ENCODE peak calls at places on chromosomes 11 and 22, in five cellular contexts. I is fibroblast of mammary gland; V is A549; T is CD8-positive, alpha-beta T cell; X is thoracic aorta. W is an unnamed sample.

GRCh38 chr22:39144101-39144815 is 8.2 kb downstream of the CBX7 start:
- DNase-seq in I (peak; percentile 36), V (no peak), T (no peak), X (no peak), W (no peak)

GRCh38 chr11:58927393-58928081 is 11.8 kb upstream of the GLYATL1 start:
- DNase-seq in I (no peak), V (no peak), T (no peak), X (no peak), W (peak; percentile 79)

GRCh38 chr11:62850911-62851806 is 11.8 kb upstream of the WDR74 start:
- DNase-seq in I (peak; percentile 30), V (no peak), T (no peak), X (no peak), W (no peak)

GRCh38 chr11:121630041-121630440 is 177.3 kb upstream of the SORL1-AS1 start:
- DNase-seq in I (peak; percentile 79), V (no peak), T (no peak), X (no peak), W (no peak)

GRCh38 chr11:128956401-128957203 is 13.9 kb upstream of the TP53AIP1 start:
- DNase-seq in I (peak; percentile 78), V (peak; percentile 62), T (no peak), X (no peak), W (peak; percentile 57)

GRCh38 chr11:45664376-45665205 is 831 bp downstream of the CHST1 start:
- DNase-seq in I (no peak), V (no peak), T (no peak), X (no peak), W (no peak)

GRCh38 chr11:125070699-125071254 is 7.7 kb downstream of the SLC37A2 start:
- DNase-seq in I (peak; percentile 83), V (no peak), T (no peak), X (no peak), W (no peak)

GRCh38 chr22:23638611-23639010 is 6.5 kb upstream of the DRICH1 start:
- DNase-seq in I (no peak), V (no peak), T (no peak), X (no peak), W (no peak)

GRCh38 chr11:119172513-119172912 is 4.0 kb downstream of the NLRX1 start:
- DNase-seq in I (no peak), V (no peak), T (no peak), X (no peak), W (no peak)

GRCh38 chr11:86743223-86744118 is 56.9 kb upstream of the PRSS23 start:
- DNase-seq in I (peak; percentile 100), V (peak; percentile 78), T (no peak), X (peak; percentile 72), W (no peak)

GRCh38 chr11:68524213-68524612 is 63.7 kb downstream of the PPP6R3 start:
- DNase-seq in I (no peak), V (no peak), T (no peak), X (no peak), W (no peak)

GRCh38 chr22:23067691-23068090 is 2.6 kb upstream of the GNAZ start:
- DNase-seq in I (no peak), V (no peak), T (no peak), X (no peak), W (peak; percentile 1)

GRCh38 chr11:94924074-94925031 is 49.0 kb downstream of the CWC15 start:
- DNase-seq in I (no peak), V (no peak), T (no peak), X (no peak), W (no peak)

GRCh38 chr22:41638124-41638523 is 17.0 kb downstream of the XRCC6 start:
- DNase-seq in I (no peak), V (no peak), T (no peak), X (no peak), W (no peak)

GRCh38 chr22:44648085-44648820 is 53.8 kb upstream of the PRR5 start:
- DNase-seq in I (no peak), V (no peak), T (no peak), X (no peak), W (no peak)

GRCh38 chr11:83871013-83871412 is 584.8 kb upstream of the CCDC90B start:
- DNase-seq in I (no peak), V (no peak), T (no peak), X (no peak), W (no peak)

GRCh38 chr11:40293655-40294342 is 1165.7 kb downstream of the LRRC4C start:
- DNase-seq in I (peak; percentile 86), V (peak; percentile 68), T (no peak), X (no peak), W (peak; percentile 75)

GRCh38 chr11:95341246-95341645 is 110.2 kb upstream of the SESN3 start:
- DNase-seq in I (peak; percentile 73), V (no peak), T (no peak), X (no peak), W (no peak)

GRCh38 chr11:62400760-62401159 is 18.1 kb upstream of the SCGB1A1 start:
- DNase-seq in I (peak; percentile 88), V (no peak), T (no peak), X (peak; percentile 51), W (no peak)

GRCh38 chr22:36352775-36353507 is 34.8 kb downstream of the MYH9 start:
- DNase-seq in I (peak; percentile 91), V (no peak), T (no peak), X (peak; percentile 55), W (no peak)

GRCh38 chr11:27373392-27373791 is 10.4 kb upstream of the CCDC34 start:
- DNase-seq in I (no peak), V (no peak), T (no peak), X (no peak), W (no peak)

GRCh38 chr11:12981879-12982531 is 27.1 kb upstream of the RASSF10 start:
- DNase-seq in I (peak; percentile 18), V (no peak), T (no peak), X (no peak), W (no peak)

GRCh38 chr11:119509277-119509841 is 86.4 kb upstream of the THY1 start:
- DNase-seq in I (peak; percentile 82), V (no peak), T (no peak), X (no peak), W (no peak)

GRCh38 chr11:60315866-60316265 is 11.2 kb upstream of the MS4A6E start:
- DNase-seq in I (no peak), V (no peak), T (no peak), X (no peak), W (no peak)

GRCh38 chr11:1919428-1920127 is at the start of gene TNNT3:
- DNase-seq in I (no peak), V (no peak), T (no peak), X (no peak), W (no peak)

GRCh38 chr11:1916986-1917522 is 2.4 kb upstream of the TNNT3 start:
- DNase-seq in I (no peak), V (no peak), T (no peak), X (no peak), W (no peak)

GRCh38 chr11:1918436-1919315 is 827 bp upstream of the TNNT3 start:
- DNase-seq in I (no peak), V (no peak), T (no peak), X (no peak), W (no peak)

GRCh38 chr11:1916132-1916985 is 3.1 kb upstream of the TNNT3 start:
- DNase-seq in I (no peak), V (no peak), T (no peak), X (no peak), W (no peak)

DNA sequence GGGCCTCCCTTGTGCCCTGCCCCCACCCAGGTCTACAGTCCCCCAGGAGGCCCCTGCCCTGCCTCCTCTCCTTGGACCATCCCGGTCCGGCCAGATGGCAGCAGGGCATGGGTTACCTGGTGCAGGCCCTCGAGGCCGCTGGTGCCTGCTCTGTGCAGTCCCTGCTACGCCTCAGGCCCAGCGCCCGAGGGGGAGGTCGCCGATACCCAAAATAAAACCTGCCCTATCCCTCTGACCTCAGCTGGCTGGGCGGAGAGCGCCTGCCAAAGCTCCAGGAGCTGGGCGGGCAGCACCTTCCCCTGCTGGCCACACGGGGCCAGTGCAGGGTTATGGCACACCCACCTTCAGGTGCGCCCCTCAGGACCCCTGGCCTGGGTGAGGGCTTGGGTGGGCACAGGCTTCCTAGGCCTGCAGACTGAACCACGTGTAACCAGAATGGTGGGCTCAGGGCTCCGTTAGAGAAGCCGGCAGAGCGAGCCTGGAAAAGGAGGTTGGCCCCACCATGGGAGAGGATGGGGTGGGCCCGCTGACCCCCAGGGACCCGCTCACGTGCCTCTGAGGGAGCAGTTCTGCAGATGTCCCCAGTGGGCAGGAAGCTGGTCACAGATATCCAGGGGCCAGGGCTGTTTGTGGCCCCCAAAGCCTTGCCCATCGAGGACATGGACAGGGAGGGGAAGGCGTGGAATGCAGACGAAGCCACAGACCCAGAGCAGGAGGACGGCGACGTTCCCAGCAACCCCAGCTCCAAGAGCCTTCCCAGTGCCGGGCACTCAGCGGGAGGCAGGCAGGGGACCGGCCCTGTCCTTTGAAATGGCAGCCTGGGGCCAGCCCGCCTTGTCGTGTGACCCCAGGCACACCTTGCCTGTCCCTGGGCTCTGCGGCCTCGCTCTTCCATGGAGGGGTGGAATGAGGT is 1.7 kb upstream of the TNNT3 start:
- DNase-seq in I (no peak), V (no peak), T (no peak), X (no peak), W (no peak)
- TF ChIP-seq CTCF in I (peak; percentile 43), V (no peak), T (peak; percentile 29), X (peak; percentile 46), W (peak; percentile 75)

DNA sequence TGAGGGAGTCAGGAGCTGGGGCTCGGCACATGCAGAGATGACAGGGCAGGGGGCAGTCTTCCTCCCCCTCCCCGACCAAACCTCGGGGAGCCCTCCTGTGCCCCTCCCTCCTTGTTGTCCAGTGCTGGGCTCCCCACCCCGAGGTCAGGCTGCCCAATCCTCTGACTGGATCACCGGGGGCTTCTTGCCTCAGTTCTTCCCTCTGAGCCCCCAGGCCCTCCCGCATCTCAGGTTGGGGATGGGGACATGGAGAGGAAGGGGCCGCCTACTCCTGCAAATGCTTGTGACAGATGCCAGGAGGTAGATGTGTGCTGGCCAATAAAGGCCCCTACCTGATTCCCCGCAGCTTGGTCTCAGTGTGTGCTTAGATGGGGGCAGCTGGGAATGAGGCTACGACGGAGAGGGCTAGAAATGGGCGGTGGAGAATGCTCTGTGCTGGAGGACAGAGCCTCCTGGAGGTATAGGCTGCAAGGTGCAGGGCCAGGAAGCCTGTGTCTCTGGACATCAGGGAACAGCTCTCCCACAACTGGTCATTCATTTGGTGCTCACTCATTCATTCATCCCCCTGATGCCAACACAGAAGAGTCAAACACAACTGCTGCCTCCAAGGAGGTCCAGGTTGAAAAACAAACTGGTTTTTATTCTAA is 8.4 kb downstream of the RHBDD3 start:
- DNase-seq in I (no peak), V (peak; percentile 34), T (no peak), X (no peak), W (no peak)
- TF ChIP-seq CTCF in I (peak; percentile 3), V (no peak), T (no peak), X (no peak), W (no peak)

GRCh38 chr11:110738641-110739040 is 26.4 kb upstream of the ARHGAP20 start:
- DNase-seq in I (no peak), V (no peak), T (no peak), X (no peak), W (no peak)
- TF ChIP-seq CTCF in I (no peak), V (no peak), T (no peak), X (no peak), W (no peak)

DNA sequence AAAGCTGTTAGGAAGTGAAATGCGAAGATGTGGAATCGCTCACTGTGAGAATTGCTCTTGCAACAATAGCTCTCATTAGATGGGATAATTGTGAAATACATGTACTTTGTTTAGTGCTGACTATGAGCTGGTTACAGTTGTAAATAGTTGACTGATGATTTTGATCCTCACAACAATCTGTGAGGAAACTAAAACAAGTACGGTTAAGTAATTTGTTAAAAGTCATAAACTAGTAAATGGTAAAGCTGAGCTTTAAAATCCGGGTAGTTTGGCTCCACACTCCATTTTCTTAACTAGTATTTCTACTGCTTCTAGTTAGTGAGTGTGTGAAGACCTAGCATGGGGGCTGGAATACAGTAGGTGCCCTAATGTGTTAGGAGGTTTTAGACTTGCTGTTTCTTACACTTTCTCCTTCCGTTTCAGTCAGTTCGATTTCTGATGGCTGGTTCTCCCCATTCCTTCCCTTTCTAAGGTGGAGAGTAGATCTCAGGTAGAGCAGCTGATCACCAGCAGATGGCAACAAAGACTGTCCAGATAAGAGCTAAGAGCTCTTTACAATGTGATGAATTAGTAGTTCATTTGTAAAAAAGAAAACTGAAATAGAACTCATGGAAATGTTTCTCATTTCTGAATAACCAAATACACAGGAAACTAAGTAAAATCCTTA is 16.3 kb upstream of the CYP2R1 start:
- DNase-seq in I (peak; percentile 47), V (peak; percentile 32), T (no peak), X (no peak), W (no peak)
- TF ChIP-seq CTCF in I (peak; percentile 67), V (peak; percentile 76), T (peak; percentile 32), X (peak; percentile 40), W (no peak)